ENCODE peak calls at places on chromosomes 1 and 21, in seven cellular contexts. K is HFF-Myc; L is WTC11; G is CD8-positive, alpha-beta T cell; U is AG09309; C is left lung; H is lower lobe of right lung. F is an unnamed sample.

GRCh38 chr1:1000357-1001056 is 610 bp upstream of the HES4 start:
- DNase-seq in K (no peak), U (peak; percentile 29), C (peak; percentile 85), H (peak; percentile 84), L (peak; percentile 75), G (peak; percentile 89), F (no peak)

GRCh38 chr1:164601399-164602141 is 42.6 kb downstream of the PBX1 start:
- DNase-seq in U (no peak), C (no peak), H (no peak), G (no peak), K (no peak), L (no peak), F (no peak)

GRCh38 chr1:154170547-154171221 is 15.8 kb upstream of the NUP210L start:
- DNase-seq in C (no peak), U (no peak), L (no peak), K (no peak), G (no peak), H (no peak), F (no peak)

GRCh38 chr1:89998306-89998705 is 3.4 kb downstream of the ZNF326 start:
- DNase-seq in K (no peak), H (no peak), U (no peak), L (no peak), C (no peak), G (no peak), F (no peak)

GRCh38 chr1:222798111-222798510 is 16.7 kb upstream of the DISP1 start:
- DNase-seq in G (no peak), K (no peak), H (no peak), C (no peak), L (no peak), U (no peak), F (no peak)

GRCh38 chr1:13451399-13451965 is 41.2 kb downstream of the PRAMEF20 start:
- DNase-seq in H (no peak), C (no peak), U (no peak), K (no peak), L (no peak), G (no peak), F (no peak)

GRCh38 chr21:46150073-46150472 is 5.3 kb downstream of the FTCD start:
- DNase-seq in L (peak; percentile 14), G (peak; percentile 14), K (no peak), C (peak; percentile 70), U (no peak), H (peak; percentile 36), F (no peak)

GRCh38 chr1:228911225-228911624 is 175.9 kb downstream of the RHOU start:
- DNase-seq in U (no peak), H (no peak), C (no peak), K (no peak), L (no peak), G (no peak), F (no peak)

GRCh38 chr1:235442788-235443429 is 61.3 kb downstream of the B3GALNT2 start:
- DNase-seq in L (no peak), U (peak; percentile 43), C (no peak), K (peak; percentile 27), H (no peak), G (no peak), F (peak; percentile 38)

GRCh38 chr21:37532868-37533780 is 166.6 kb downstream of the DYRK1A start:
- DNase-seq in C (peak; percentile 71), H (no peak), U (no peak), G (peak; percentile 29), K (no peak), L (peak; percentile 16), F (no peak)
- TF ChIP-seq CTCF in C (no peak), H (no peak), U (no peak), G (no peak), K (no peak), L (no peak), F (no peak)

DNA sequence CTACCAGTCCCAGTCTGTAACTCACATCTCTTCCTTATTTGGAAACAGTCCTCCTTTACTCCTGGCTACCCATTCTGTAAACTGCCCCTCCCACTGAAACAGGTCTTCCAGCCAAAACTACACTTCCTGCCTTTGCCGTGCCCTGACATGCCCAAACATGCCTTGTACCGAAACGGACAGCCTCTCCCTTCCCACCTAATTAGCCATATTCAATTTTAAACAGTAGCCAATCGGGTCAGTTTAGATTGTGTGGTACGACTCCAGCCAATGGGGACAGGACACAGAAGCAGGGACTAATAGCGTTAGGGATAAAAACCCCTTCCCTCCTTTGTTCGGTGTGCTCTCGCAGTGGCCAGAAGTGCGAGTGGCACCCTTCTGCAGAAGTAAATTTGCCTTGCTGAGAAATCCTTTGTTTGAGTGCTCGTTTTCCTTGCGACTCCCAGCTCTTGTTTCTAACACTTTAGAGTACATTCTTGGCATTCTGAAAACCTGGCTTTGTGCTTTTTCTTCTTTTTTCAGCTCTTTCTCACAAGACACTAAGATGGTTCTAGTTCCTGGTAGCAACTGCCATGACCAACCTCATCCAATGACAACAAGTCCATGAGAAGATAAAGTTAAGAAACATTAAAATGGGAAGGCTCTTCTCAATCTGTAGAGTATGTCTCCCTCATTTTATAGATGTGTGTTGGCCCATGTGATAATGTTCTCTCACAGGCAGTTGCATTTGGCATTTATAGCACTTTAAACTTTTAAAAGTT is 325.1 kb upstream of the GREM2 start:
- DNase-seq in C (no peak), K (peak; percentile 1), L (no peak), G (no peak), H (no peak), U (no peak), F (no peak)
- TF ChIP-seq CTCF in C (no peak), K (no peak), L (no peak), G (no peak), H (no peak), U (no peak), F (no peak)

DNA sequence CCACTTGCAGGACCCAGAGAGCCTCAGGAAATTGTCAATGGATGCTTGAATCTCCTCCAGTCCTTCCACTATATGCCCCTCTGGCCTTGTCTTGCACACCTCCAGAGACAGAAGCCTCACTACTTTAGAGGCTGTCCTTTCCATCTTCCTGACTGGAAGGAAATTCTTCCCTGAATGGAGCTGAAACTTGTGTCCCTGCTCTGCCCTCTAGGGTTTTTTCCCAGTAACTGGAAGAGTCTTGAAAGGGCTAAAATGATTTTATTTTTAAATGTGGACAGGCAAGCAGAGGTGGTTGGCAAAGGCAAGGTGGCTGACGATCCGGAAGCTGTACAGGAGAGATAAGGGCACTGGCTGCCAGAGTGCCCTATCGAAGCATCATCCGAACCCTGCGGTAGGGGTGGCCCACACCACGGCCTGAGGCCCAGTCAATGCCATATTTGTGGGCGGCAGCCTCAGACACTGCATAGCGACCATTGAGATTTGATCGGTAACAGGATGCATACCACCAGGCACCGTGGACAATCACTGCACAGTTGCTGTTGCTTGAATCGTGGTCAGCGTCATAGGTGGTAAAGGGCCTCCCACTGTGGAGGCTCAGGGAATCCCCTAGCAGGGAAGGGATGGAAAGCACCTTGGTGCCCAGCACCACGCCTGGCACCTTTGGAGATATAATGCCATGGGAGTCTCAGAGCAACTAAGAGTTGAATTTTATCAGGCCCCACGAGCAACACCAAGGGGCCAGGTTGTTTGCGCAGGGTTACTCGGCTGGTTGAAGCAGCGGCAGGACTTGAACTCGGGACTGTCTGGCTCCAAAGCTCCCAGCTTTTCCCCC is 2.3 kb upstream of the MAP3K6 start:
- DNase-seq in U (no peak), L (no peak), K (no peak), G (no peak), C (no peak), H (no peak), F (no peak)
- TF ChIP-seq CTCF in U (peak; percentile 40), L (no peak), K (peak; percentile 17), G (no peak), C (no peak), H (peak; percentile 20), F (peak; percentile 23)

GRCh38 chr1:100750002-100750885 is 30.7 kb downstream of the VCAM1 start:
- DNase-seq in U (no peak), G (no peak), C (no peak), H (no peak), K (no peak), L (peak; percentile 33), F (no peak)
- TF ChIP-seq CTCF in U (no peak), G (no peak), C (no peak), H (no peak), K (no peak), L (no peak), F (no peak)

GRCh38 chr1:41661428-41662060 is 177.1 kb upstream of the EDN2 start:
- DNase-seq in L (no peak), K (no peak), G (no peak), U (no peak), C (peak; percentile 85), H (peak; percentile 60), F (no peak)
- TF ChIP-seq CTCF in L (no peak), K (no peak), G (no peak), U (no peak), C (no peak), H (no peak), F (no peak)

GRCh38 chr1:203463469-203464062 is 12.0 kb upstream of the PRELP start:
- DNase-seq in U (no peak), G (no peak), K (no peak), C (no peak), H (no peak), L (no peak), F (no peak)
- TF ChIP-seq CTCF in U (peak; percentile 29), G (no peak), K (no peak), C (no peak), H (no peak), L (no peak), F (no peak)

GRCh38 chr1:15064217-15064929 is 89.2 kb upstream of the TMEM51 start:
- DNase-seq in G (no peak), K (no peak), L (no peak), C (peak; percentile 47), U (no peak), H (no peak), F (no peak)

GRCh38 chr1:15063783-15064182 is 89.8 kb upstream of the TMEM51 start:
- DNase-seq in H (no peak), K (no peak), L (no peak), C (no peak), G (no peak), U (no peak), F (no peak)

GRCh38 chr1:15063346-15063745 is 90.2 kb upstream of the TMEM51 start:
- DNase-seq in C (no peak), G (no peak), K (no peak), L (no peak), H (no peak), U (no peak), F (no peak)

GRCh38 chr1:15060104-15060503 is 93.4 kb upstream of the TMEM51 start:
- DNase-seq in L (no peak), G (no peak), U (no peak), H (no peak), C (no peak), K (no peak), F (no peak)

GRCh38 chr1:15062479-15063099 is 91.0 kb upstream of the TMEM51 start:
- DNase-seq in C (no peak), U (no peak), G (no peak), L (no peak), H (no peak), K (no peak), F (no peak)
- TF ChIP-seq CTCF in C (peak; percentile 52), U (peak; percentile 39), G (peak; percentile 25), L (peak; percentile 84), H (peak; percentile 52), K (peak; percentile 70), F (peak; percentile 39)